ENCODE peak calls at places on chromosomes 12 and 14, in eight cellular contexts. J, U, B, O, P, G, T and M are unnamed samples.

GRCh38 chr12:33476058-33476457 is 36.4 kb upstream of the SYT10 start:
- DNase-seq in J (no peak), U (no peak), B (no peak), O (no peak), P (no peak), G (no peak), T (no peak), M (no peak)

GRCh38 chr12:28191690-28192089 is 1.4 kb downstream of the CCDC91 start:
- DNase-seq in J (no peak), U (peak), B (no peak), O (no peak), P (peak), G (no peak), T (no peak), M (peak)

GRCh38 chr14:104428333-104428851 is 151.2 kb upstream of the C14orf180 start:
- DNase-seq in J (no peak), U (no peak), B (no peak), O (peak), P (no peak), G (no peak), T (no peak), M (no peak)

GRCh38 chr14:64602826-64603225 is 53.1 kb downstream of the PPP1R36 start:
- DNase-seq in J (no peak), U (no peak), B (no peak), O (no peak), P (no peak), G (no peak), T (no peak), M (no peak)

GRCh38 chr12:126747530-126748149 is 1519.3 kb upstream of the TMEM132C start:
- DNase-seq in J (no peak), U (no peak), B (no peak), O (no peak), P (peak), G (peak), T (peak), M (peak)

GRCh38 chr14:101508196-101508947 is 52.9 kb upstream of the DIO3 start:
- DNase-seq in J (peak), U (no peak), B (no peak), O (peak), P (no peak), G (no peak), T (no peak), M (no peak)

GRCh38 chr12:26854028-26854387 is 21.0 kb upstream of the ITPR2 start:
- DNase-seq in J (no peak), U (no peak), B (no peak), O (no peak), P (no peak), G (no peak), T (no peak), M (no peak)

GRCh38 chr12:48078901-48079300 is 27.0 kb downstream of the SENP1 start:
- DNase-seq in J (no peak), U (no peak), B (no peak), O (no peak), P (no peak), G (no peak), T (no peak), M (peak)

GRCh38 chr12:122412851-122413433 is 9.5 kb downstream of the CLIP1 start:
- DNase-seq in J (no peak), U (no peak), B (no peak), O (no peak), P (peak), G (no peak), T (no peak), M (no peak)

GRCh38 chr12:90899456-90900182 is 55.4 kb downstream of the CCER1 start:
- DNase-seq in J (no peak), U (no peak), B (no peak), O (no peak), P (no peak), G (no peak), T (no peak), M (peak)

GRCh38 chr12:132881853-132882252 is 5.6 kb downstream of the CHFR start:
- DNase-seq in J (no peak), U (no peak), B (no peak), O (no peak), P (no peak), G (no peak), T (no peak), M (no peak)

GRCh38 chr14:71169861-71170260 is 262.6 kb downstream of the PCNX1 start:
- DNase-seq in J (no peak), U (no peak), B (no peak), O (no peak), P (no peak), G (no peak), T (no peak), M (no peak)

GRCh38 chr12:15320881-15321280 is 1.4 kb upstream of the PTPRO start:
- DNase-seq in J (no peak), U (no peak), B (no peak), O (no peak), P (no peak), G (no peak), T (no peak), M (no peak)

GRCh38 chr12:15322164-15323054 is at the start of gene PTPRO:
- DNase-seq in J (peak), U (no peak), B (peak), O (no peak), P (no peak), G (peak), T (no peak), M (no peak)

DNA sequence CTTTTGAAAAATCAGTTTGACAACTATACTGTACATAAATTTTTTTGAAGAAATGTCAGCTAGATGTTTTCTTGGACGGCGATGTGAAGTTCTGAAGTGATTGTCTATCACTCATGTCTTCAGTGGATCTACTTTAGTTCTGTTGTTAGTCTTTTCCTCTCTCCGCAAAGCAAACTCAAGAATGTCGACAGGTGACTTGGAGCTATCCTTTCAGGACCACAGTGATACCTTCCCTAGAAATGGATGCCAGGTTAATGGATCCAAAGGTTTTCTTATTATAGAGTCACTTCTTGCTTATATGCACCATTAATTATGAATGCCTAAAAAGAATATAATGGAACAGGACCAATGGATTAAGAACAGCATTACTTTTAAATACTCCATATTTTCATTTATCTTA is 1.2 kb downstream of the PTPRO start:
- DNase-seq in J (no peak), U (no peak), B (no peak), O (no peak), P (no peak), G (no peak), T (no peak), M (no peak)
- H3K4me3 ChIP-seq in J (peak), U (no peak), B (no peak), O (no peak), P (no peak), G (peak), T (no peak), M (no peak)

DNA sequence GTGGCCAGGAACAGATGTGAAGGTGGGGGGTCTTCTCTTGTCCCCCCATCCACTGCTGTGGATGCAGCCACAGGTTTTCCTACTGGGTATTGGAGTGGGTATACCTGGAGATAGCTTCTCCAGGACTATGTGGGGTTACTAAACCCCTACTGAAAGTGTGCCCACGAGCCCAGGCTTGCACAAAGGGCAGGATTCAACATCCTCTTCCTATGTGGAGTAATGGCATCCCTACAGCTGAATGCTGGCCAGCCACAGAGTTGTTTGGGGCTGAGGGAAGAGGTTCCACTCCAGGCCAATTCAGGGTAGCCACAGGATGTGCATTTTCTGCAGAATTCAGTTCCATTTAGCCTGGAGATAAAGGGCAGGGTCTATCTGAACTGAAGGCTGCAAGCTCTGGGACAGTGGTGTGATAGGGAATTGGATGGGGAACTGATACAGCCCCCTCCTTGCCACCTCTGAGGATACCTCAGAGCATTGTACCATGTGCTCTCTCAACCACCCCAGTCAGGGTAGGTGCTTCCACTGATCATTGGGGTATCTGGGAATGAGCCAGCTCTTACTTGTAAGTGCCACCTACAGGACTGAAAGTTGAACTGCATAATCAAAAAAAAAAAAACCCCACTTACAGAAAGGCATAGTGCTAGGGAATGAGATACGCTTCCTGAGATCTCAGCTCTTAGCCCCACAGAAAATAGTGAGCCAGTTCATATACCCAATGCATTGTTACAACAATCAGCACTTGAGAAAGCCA is 187.1 kb downstream of the KITLG start:
- DNase-seq in J (no peak), U (no peak), B (no peak), O (no peak), P (peak), G (peak), T (peak), M (no peak)
- TF ChIP-seq CTCF in J (no peak), U (no peak), B (no peak), O (peak), P (peak), G (peak), T (peak), M (peak)

GRCh38 chr12:68074294-68075027 is 85.1 kb downstream of the IFNG start:
- DNase-seq in J (no peak), U (no peak), B (no peak), O (no peak), P (no peak), G (no peak), T (no peak), M (no peak)

GRCh38 chr12:68081561-68081960 is 78.0 kb downstream of the IFNG start:
- DNase-seq in J (no peak), U (no peak), B (no peak), O (no peak), P (no peak), G (no peak), T (no peak), M (no peak)

GRCh38 chr12:68080577-68080976 is 79.0 kb downstream of the IFNG start:
- DNase-seq in J (no peak), U (peak), B (no peak), O (no peak), P (peak), G (peak), T (no peak), M (no peak)

GRCh38 chr12:68075416-68075815 is 84.1 kb downstream of the IFNG start:
- DNase-seq in J (no peak), U (no peak), B (no peak), O (no peak), P (no peak), G (no peak), T (no peak), M (no peak)

GRCh38 chr12:68078737-68079136 is 80.8 kb downstream of the IFNG start:
- DNase-seq in J (no peak), U (no peak), B (no peak), O (no peak), P (no peak), G (no peak), T (no peak), M (no peak)
- H3K4me3 ChIP-seq in J (no peak), U (no peak), B (no peak), O (no peak), P (no peak), G (no peak), T (no peak), M (no peak)

DNA sequence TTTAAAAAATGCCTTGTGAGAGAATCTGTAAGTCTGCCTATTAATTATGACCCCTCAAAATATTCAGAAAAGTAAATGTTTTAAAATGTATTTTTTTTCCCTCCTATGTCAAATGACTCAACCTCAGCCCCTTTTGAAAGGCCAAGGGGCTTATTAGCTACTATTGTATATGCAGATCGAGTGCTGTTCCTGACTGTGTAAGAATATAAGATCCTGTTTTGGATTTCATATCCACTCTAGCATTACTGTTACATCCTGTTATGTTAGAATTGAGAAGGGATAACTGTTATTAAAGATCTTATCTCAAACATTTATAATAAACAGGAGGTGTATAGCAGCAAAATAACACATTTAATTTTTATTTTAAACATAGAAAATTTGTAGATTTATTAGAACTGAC is 46.6 kb upstream of the TPH2 start:
- DNase-seq in J (no peak), U (no peak), B (no peak), O (no peak), P (no peak), G (no peak), T (no peak), M (no peak)
- TF ChIP-seq CTCF in J (no peak), U (no peak), B (no peak), O (no peak), P (no peak), G (no peak), T (no peak), M (no peak)

GRCh38 chr12:51888316-51889215 is 663 bp downstream of the ANKRD33 start:
- DNase-seq in J (peak), U (no peak), B (no peak), O (peak), P (no peak), G (no peak), T (no peak), M (no peak)

GRCh38 chr12:51883998-51884675 is 3.8 kb upstream of the ANKRD33 start:
- DNase-seq in J (no peak), U (no peak), B (no peak), O (no peak), P (no peak), G (no peak), T (no peak), M (no peak)

GRCh38 chr12:51884676-51885229 is 3.1 kb upstream of the ANKRD33 start:
- DNase-seq in J (no peak), U (no peak), B (no peak), O (peak), P (no peak), G (no peak), T (no peak), M (no peak)

GRCh38 chr12:51887476-51888315 is at the start of gene ANKRD33:
- DNase-seq in J (peak), U (no peak), B (no peak), O (peak), P (no peak), G (peak), T (no peak), M (no peak)

GRCh38 chr12:51886021-51886710 is 1.7 kb upstream of the ANKRD33 start:
- DNase-seq in J (peak), U (peak), B (no peak), O (no peak), P (peak), G (no peak), T (peak), M (peak)
- H3K4me3 ChIP-seq in J (no peak), U (no peak), B (no peak), O (no peak), P (no peak), G (no peak), T (no peak), M (peak)

GRCh38 chr12:54337280-54337842 is 12.4 kb downstream of the COPZ1 start:
- DNase-seq in J (no peak), U (no peak), B (no peak), O (no peak), P (no peak), G (peak), T (no peak), M (no peak)
- TF ChIP-seq CTCF in J (peak), U (no peak), B (no peak), O (no peak), P (no peak), G (no peak), T (no peak), M (peak)